ENCODE peak calls at places on chromosomes 16 and 17, in six cellular contexts. One of them, this sample, is unnamed.

GRCh38 chr17:72476575-72476986 is 355.8 kb downstream of the SOX9 start:
- DNase-seq in T47D: no peak
- DNase-seq in naive B cell: no peak
- DNase-seq in pancreas: peak; percentile 42
- DNase-seq in fibroblast of gingiva: no peak
- DNase-seq in NCI-H524 treated with DMSO at 0.1 percent for 48 hours: no peak
- DNase-seq in this sample: no peak

GRCh38 chr17:27951872-27952271 is 58.7 kb upstream of the LYRM9 start:
- DNase-seq in T47D: no peak
- DNase-seq in fibroblast of gingiva: no peak
- DNase-seq in NCI-H524 treated with DMSO at 0.1 percent for 48 hours: no peak
- DNase-seq in naive B cell: no peak
- DNase-seq in pancreas: no peak
- DNase-seq in this sample: no peak

GRCh38 chr16:48623304-48624016 is 13.5 kb upstream of the N4BP1 start:
- DNase-seq in fibroblast of gingiva: peak; percentile 93
- DNase-seq in T47D: peak; percentile 88
- DNase-seq in NCI-H524 treated with DMSO at 0.1 percent for 48 hours: peak; percentile 72
- DNase-seq in naive B cell: peak; percentile 66
- DNase-seq in pancreas: peak; percentile 69
- DNase-seq in this sample: peak; percentile 91

GRCh38 chr17:40118093-40118492 is 3.7 kb upstream of the MSL1 start:
- DNase-seq in NCI-H524 treated with DMSO at 0.1 percent for 48 hours: no peak
- DNase-seq in pancreas: no peak
- DNase-seq in fibroblast of gingiva: no peak
- DNase-seq in T47D: no peak
- DNase-seq in naive B cell: no peak
- DNase-seq in this sample: no peak

GRCh38 chr17:40450175-40450574 is 6.9 kb downstream of the IGFBP4 start:
- DNase-seq in pancreas: peak; percentile 38
- DNase-seq in NCI-H524 treated with DMSO at 0.1 percent for 48 hours: no peak
- DNase-seq in fibroblast of gingiva: peak; percentile 61
- DNase-seq in naive B cell: no peak
- DNase-seq in T47D: peak; percentile 85
- DNase-seq in this sample: peak; percentile 72

GRCh38 chr16:75374388-75374787 is 58.9 kb downstream of the CFDP1 start:
- DNase-seq in fibroblast of gingiva: no peak
- DNase-seq in T47D: no peak
- DNase-seq in naive B cell: no peak
- DNase-seq in pancreas: no peak
- DNase-seq in NCI-H524 treated with DMSO at 0.1 percent for 48 hours: no peak
- DNase-seq in this sample: no peak

GRCh38 chr16:85750021-85750826 is 672 bp downstream of the C16orf74 start:
- DNase-seq in pancreas: peak; percentile 38
- DNase-seq in T47D: peak; percentile 88
- DNase-seq in naive B cell: peak; percentile 55
- DNase-seq in fibroblast of gingiva: no peak
- DNase-seq in NCI-H524 treated with DMSO at 0.1 percent for 48 hours: no peak
- DNase-seq in this sample: peak; percentile 59

GRCh38 chr17:1649116-1649843 is 386 bp downstream of the RILP start:
- DNase-seq in NCI-H524 treated with DMSO at 0.1 percent for 48 hours: peak; percentile 1
- DNase-seq in pancreas: peak; percentile 86
- DNase-seq in T47D: peak; percentile 72
- DNase-seq in naive B cell: peak; percentile 80
- DNase-seq in fibroblast of gingiva: peak; percentile 86
- DNase-seq in this sample: peak; percentile 95

GRCh38 chr17:42989726-42990652 is 8.2 kb upstream of the RPL27 start:
- DNase-seq in NCI-H524 treated with DMSO at 0.1 percent for 48 hours: no peak
- DNase-seq in naive B cell: no peak
- DNase-seq in T47D: no peak
- DNase-seq in fibroblast of gingiva: peak; percentile 50
- DNase-seq in pancreas: no peak
- DNase-seq in this sample: peak; percentile 46

GRCh38 chr16:87689956-87690465 is 75.8 kb downstream of the KLHDC4 start:
- DNase-seq in T47D: no peak
- DNase-seq in pancreas: no peak
- DNase-seq in naive B cell: no peak
- DNase-seq in fibroblast of gingiva: no peak
- DNase-seq in NCI-H524 treated with DMSO at 0.1 percent for 48 hours: no peak
- DNase-seq in this sample: no peak

GRCh38 chr16:85279874-85280545 is 167.7 kb upstream of the CIBAR2 start:
- DNase-seq in T47D: no peak
- DNase-seq in fibroblast of gingiva: no peak
- DNase-seq in NCI-H524 treated with DMSO at 0.1 percent for 48 hours: peak; percentile 76
- DNase-seq in pancreas: no peak
- DNase-seq in naive B cell: no peak
- DNase-seq in this sample: no peak

GRCh38 chr16:75096730-75097129 is 19.9 kb downstream of the LDHD start:
- DNase-seq in pancreas: peak; percentile 58
- DNase-seq in NCI-H524 treated with DMSO at 0.1 percent for 48 hours: no peak
- DNase-seq in fibroblast of gingiva: no peak
- DNase-seq in naive B cell: no peak
- DNase-seq in T47D: peak; percentile 96
- DNase-seq in this sample: no peak

GRCh38 chr16:46763147-46763546 is 15.0 kb upstream of the MYLK3 start:
- DNase-seq in NCI-H524 treated with DMSO at 0.1 percent for 48 hours: peak; percentile 19
- DNase-seq in pancreas: no peak
- DNase-seq in T47D: no peak
- DNase-seq in naive B cell: no peak
- DNase-seq in fibroblast of gingiva: no peak
- DNase-seq in this sample: no peak

GRCh38 chr16:23678430-23679273 is at the start of gene PLK1:
- DNase-seq in pancreas: peak; percentile 63
- DNase-seq in NCI-H524 treated with DMSO at 0.1 percent for 48 hours: peak; percentile 39
- DNase-seq in naive B cell: peak; percentile 47
- DNase-seq in fibroblast of gingiva: peak; percentile 71
- DNase-seq in T47D: peak; percentile 95
- DNase-seq in this sample: peak; percentile 94

GRCh38 chr16:64657316-64658011 is 464.4 kb downstream of the CDH11 start:
- DNase-seq in NCI-H524 treated with DMSO at 0.1 percent for 48 hours: no peak
- DNase-seq in pancreas: no peak
- DNase-seq in T47D: no peak
- DNase-seq in naive B cell: no peak
- DNase-seq in fibroblast of gingiva: no peak
- DNase-seq in this sample: peak; percentile 57

GRCh38 chr17:63854709-63855108 is 12.2 kb upstream of the SMARCD2 start:
- DNase-seq in fibroblast of gingiva: no peak
- DNase-seq in NCI-H524 treated with DMSO at 0.1 percent for 48 hours: no peak
- DNase-seq in pancreas: no peak
- DNase-seq in naive B cell: no peak
- DNase-seq in T47D: no peak
- DNase-seq in this sample: no peak

GRCh38 chr17:74497471-74497870 is 31.0 kb downstream of the CD300A start:
- DNase-seq in naive B cell: no peak
- DNase-seq in pancreas: no peak
- DNase-seq in T47D: no peak
- DNase-seq in fibroblast of gingiva: no peak
- DNase-seq in NCI-H524 treated with DMSO at 0.1 percent for 48 hours: no peak
- DNase-seq in this sample: no peak

GRCh38 chr17:67746704-67747571 is 29.2 kb downstream of the NOL11 start:
- DNase-seq in naive B cell: no peak
- DNase-seq in NCI-H524 treated with DMSO at 0.1 percent for 48 hours: no peak
- DNase-seq in T47D: no peak
- DNase-seq in fibroblast of gingiva: no peak
- DNase-seq in pancreas: no peak
- DNase-seq in this sample: no peak

GRCh38 chr17:40629850-40630249 is 17.8 kb downstream of the SMARCE1 start:
- DNase-seq in NCI-H524 treated with DMSO at 0.1 percent for 48 hours: no peak
- DNase-seq in naive B cell: no peak
- DNase-seq in fibroblast of gingiva: no peak
- DNase-seq in T47D: no peak
- DNase-seq in pancreas: no peak
- DNase-seq in this sample: no peak

GRCh38 chr16:68065716-68066305 is 19.4 kb upstream of the NFATC3 start:
- DNase-seq in T47D: no peak
- DNase-seq in NCI-H524 treated with DMSO at 0.1 percent for 48 hours: no peak
- DNase-seq in pancreas: no peak
- DNase-seq in fibroblast of gingiva: peak; percentile 73
- DNase-seq in naive B cell: no peak
- DNase-seq in this sample: peak; percentile 85

GRCh38 chr17:44901323-44901965 is 2.2 kb upstream of the EFTUD2 start:
- DNase-seq in T47D: peak; percentile 74
- DNase-seq in naive B cell: no peak
- DNase-seq in NCI-H524 treated with DMSO at 0.1 percent for 48 hours: no peak
- DNase-seq in pancreas: no peak
- DNase-seq in fibroblast of gingiva: peak; percentile 73
- DNase-seq in this sample: peak; percentile 78